ENCODE peak calls at places on chromosome 10, in four cellular contexts. U is H9, H is IMR-90, J is H1. G is an unnamed sample. For H3K4me1, the result is how much of the 10 kb centered on the place peaks cover.

GRCh38 chr10:93541402-93542357 is 24.8 kb upstream of the FFAR4 start:
- DNase-seq in U (peak), H (peak), J (no peak), G (peak)

GRCh38 chr10:125538947-125539649 is 143.9 kb downstream of the TEX36 start:
- DNase-seq in U (no peak), H (no peak), J (no peak), G (no peak)

GRCh38 chr10:70380350-70381135 is 1.9 kb downstream of the LRRC20 start:
- DNase-seq in U (no peak), H (no peak), J (no peak), G (no peak)

GRCh38 chr10:59838390-59838789 is 68.0 kb downstream of the CCDC6 start:
- DNase-seq in U (no peak), H (no peak), J (no peak), G (no peak)

GRCh38 chr10:86186633-86187032 is 180.0 kb downstream of the GRID1 start:
- DNase-seq in U (no peak), H (no peak), J (no peak), G (no peak)

GRCh38 chr10:61942997-61943457 is 41.5 kb downstream of the ARID5B start:
- DNase-seq in U (no peak), H (peak), J (no peak), G (peak)

GRCh38 chr10:37379991-37380390 is 254.6 kb downstream of the ANKRD30A start:
- DNase-seq in U (no peak), H (no peak), J (no peak), G (no peak)

GRCh38 chr10:99748823-99749451 is 16.9 kb downstream of the CUTC start:
- DNase-seq in U (no peak), H (peak), J (no peak), G (no peak)

GRCh38 chr10:100828744-100829102 is 83.3 kb downstream of the PAX2 start:
- DNase-seq in U (no peak), H (no peak), J (no peak), G (peak)

GRCh38 chr10:63675171-63675570 is 154.0 kb downstream of the REEP3 start:
- DNase-seq in U (no peak), H (peak), J (no peak), G (no peak)

GRCh38 chr10:133124357-133125211 is 35.4 kb upstream of the KNDC1 start:
- DNase-seq in U (peak), H (no peak), J (no peak), G (peak)

GRCh38 chr10:69496352-69497234 is 45.3 kb downstream of the TSPAN15 start:
- DNase-seq in U (no peak), H (no peak), J (no peak), G (no peak)

GRCh38 chr10:59560161-59560560 is 149.5 kb downstream of the SLC16A9 start:
- DNase-seq in U (no peak), H (no peak), J (no peak), G (no peak)

GRCh38 chr10:20265146-20265545 is 448.9 kb downstream of the PLXDC2 start:
- DNase-seq in U (no peak), H (peak), J (no peak), G (no peak)

GRCh38 chr10:29991382-29991781 is 68.0 kb downstream of the JCAD start:
- DNase-seq in U (no peak), H (no peak), J (no peak), G (no peak)

GRCh38 chr10:112242769-112243168 is 40.4 kb upstream of the TECTB start:
- DNase-seq in U (no peak), H (no peak), J (no peak), G (no peak)

GRCh38 chr10:71641986-71642385 is 77.6 kb downstream of the C10orf105 start:
- DNase-seq in U (no peak), H (no peak), J (no peak), G (no peak)

GRCh38 chr10:60414877-60415585 is 25.4 kb upstream of the ANK3 start:
- DNase-seq in U (peak), H (peak), J (no peak), G (peak)

GRCh38 chr10:5643356-5643755 is 23.0 kb downstream of the ASB13 start:
- DNase-seq in U (no peak), H (no peak), J (no peak), G (no peak)

GRCh38 chr10:47402681-47403301 is 18.7 kb upstream of the ZNF488 start:
- DNase-seq in U (peak), H (peak), J (peak), G (peak)

GRCh38 chr10:65570143-65571010 is 1355.5 kb upstream of the LRRTM3 start:
- DNase-seq in U (peak), H (peak), J (peak), G (peak)

GRCh38 chr10:79379512-79380124 is 32.3 kb downstream of the PPIF start:
- DNase-seq in U (peak), H (no peak), J (no peak), G (no peak)

GRCh38 chr10:62224606-62225005 is 44.0 kb downstream of the RTKN2 start:
- DNase-seq in U (no peak), H (peak), J (no peak), G (peak)

GRCh38 chr10:92142512-92142911 is 148.4 kb downstream of the CPEB3 start:
- DNase-seq in U (no peak), H (no peak), J (no peak), G (no peak)

GRCh38 chr10:116827214-116827671 is 22.1 kb upstream of the ENO4 start:
- DNase-seq in U (no peak), H (no peak), J (no peak), G (peak)

GRCh38 chr10:29200280-29200679 is 88.6 kb upstream of the LYZL1 start:
- DNase-seq in U (no peak), H (peak), J (no peak), G (no peak)

GRCh38 chr10:71725998-71726672 is 6.6 kb upstream of the C10orf105 start:
- DNase-seq in U (peak), H (peak), J (no peak), G (peak)

GRCh38 chr10:8967004-8967530 is 912.6 kb downstream of the GATA3 start:
- DNase-seq in U (no peak), H (no peak), J (no peak), G (no peak)

GRCh38 chr10:72099054-72099921 is 10.9 kb upstream of the SPOCK2 start:
- DNase-seq in U (no peak), H (peak), J (no peak), G (no peak)

GRCh38 chr10:4177826-4178225 is 392.8 kb upstream of the KLF6 start:
- DNase-seq in U (no peak), H (no peak), J (no peak), G (no peak)

GRCh38 chr10:47039558-47039905 is 128.3 kb downstream of the PTPN20 start:
- DNase-seq in U (no peak), H (no peak), J (no peak), G (no peak)

GRCh38 chr10:88793747-88794299 is 8.7 kb upstream of the LIPM start:
- DNase-seq in U (no peak), H (peak), J (no peak), G (no peak)

GRCh38 chr10:14476641-14477407 is 146.1 kb upstream of the FRMD4A start:
- DNase-seq in U (no peak), H (peak), J (no peak), G (peak)

GRCh38 chr10:73159038-73159648 is 8.7 kb downstream of the ECD start:
- DNase-seq in U (peak), H (peak), J (peak), G (peak)

GRCh38 chr10:84613336-84614021 is 285.1 kb downstream of the CCSER2 start:
- DNase-seq in U (peak), H (no peak), J (peak), G (peak)
- H3K56ac ChIP-seq in U (no peak), H (no peak), J (no peak), G (peak)

DNA sequence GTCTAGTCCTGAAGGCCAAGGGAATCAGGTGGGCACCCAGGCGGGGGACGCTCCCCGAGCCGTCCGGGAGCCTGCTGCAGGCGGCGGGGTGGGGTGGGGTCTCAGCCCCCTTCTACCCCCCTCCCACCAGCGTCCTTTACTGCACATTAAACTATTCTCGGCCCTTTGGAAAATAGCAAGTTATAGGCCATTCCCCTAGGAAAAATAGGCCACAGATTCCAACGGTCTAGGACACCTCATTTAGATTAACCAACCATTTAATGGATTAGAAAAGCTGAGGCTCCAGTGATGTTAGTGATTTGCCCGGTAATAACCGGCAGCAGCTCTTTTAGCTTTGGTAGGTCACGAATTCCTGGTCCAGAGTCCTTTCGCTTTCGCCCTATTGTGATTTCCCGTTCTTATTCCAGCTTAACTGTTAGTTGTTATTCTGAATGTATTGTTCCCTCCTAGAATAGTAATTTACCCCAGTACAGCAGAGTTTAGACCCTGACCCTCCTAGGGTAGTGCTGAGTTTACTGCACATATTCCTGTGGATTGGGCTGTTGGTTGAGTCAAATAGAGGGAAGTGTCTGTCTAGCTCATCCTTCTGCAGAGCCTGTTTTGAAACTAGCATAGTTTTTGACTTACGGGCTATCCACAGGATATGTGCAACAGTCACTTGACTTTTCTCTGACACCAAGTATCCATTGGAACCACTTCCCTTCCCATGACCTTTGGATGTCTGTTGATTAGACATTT is 721 bp downstream of the GSTO1 start:
- DNase-seq in U (no peak), H (peak), J (no peak), G (peak)
- H3K4ac ChIP-seq in U (no peak), H (peak), J (no peak), G (peak)

GRCh38 chr10:45466784-45467183 is 92.8 kb downstream of the ALOX5 start:
- DNase-seq in U (no peak), H (no peak), J (no peak), G (no peak)

GRCh38 chr10:45460235-45460878 is 86.3 kb downstream of the ALOX5 start:
- DNase-seq in U (no peak), H (no peak), J (no peak), G (no peak)

GRCh38 chr10:45461034-45461433 is 87.0 kb downstream of the ALOX5 start:
- DNase-seq in U (no peak), H (peak), J (no peak), G (no peak)

GRCh38 chr10:45464958-45465567 is 91.0 kb downstream of the ALOX5 start:
- DNase-seq in U (peak), H (peak), J (no peak), G (peak)

DNA sequence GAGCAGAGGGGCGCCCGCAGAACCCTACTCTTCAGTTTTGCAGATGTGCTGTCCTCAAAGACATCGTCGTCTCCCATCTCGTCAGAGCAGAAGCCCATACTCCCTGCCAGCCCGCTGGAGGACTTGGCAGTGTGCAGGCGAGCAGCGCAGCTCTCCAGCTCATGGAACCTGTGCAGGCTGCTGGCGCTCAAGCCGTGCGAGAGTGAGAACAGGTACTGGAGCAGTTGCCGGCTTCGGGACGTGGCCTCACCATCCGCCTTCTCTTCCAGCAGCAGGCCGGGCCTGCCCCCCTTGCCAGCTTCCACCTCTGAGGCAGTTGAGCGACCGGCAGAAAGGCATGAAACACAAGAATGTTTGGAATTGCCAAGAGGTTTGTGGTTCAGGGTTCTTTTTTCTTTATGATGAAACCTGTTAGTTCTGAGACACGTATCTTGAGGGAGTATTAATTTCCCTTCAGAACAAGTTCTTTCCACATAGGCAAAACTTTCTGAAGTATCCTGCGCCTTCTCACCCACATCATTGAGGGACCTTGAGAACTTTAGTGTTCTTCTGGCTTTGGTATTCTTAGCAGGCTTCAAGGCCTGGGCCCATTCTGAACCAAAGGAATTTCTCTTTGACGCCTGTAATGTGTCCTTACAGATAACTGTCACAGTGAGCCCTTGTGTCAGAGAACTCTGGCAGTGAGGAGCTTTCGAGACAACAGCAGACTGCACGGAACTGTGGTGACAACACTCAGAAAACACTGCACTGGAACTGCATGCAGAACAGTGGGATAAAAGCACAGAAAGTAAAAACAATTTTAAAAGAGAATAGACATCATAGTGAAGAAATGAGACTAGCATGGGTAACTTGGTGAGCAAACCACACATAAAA is 89.5 kb downstream of the ALOX5 start:
- DNase-seq in U (no peak), H (peak), J (no peak), G (no peak)
- H3K4me1 ChIP-seq in U (under half), H (under half), J (under half), G (under half)

GRCh38 chr10:24965051-24965450 is 12.6 kb upstream of the PRTFDC1 start:
- DNase-seq in U (no peak), H (no peak), J (no peak), G (no peak)

GRCh38 chr10:24966962-24967361 is 14.6 kb upstream of the PRTFDC1 start:
- DNase-seq in U (no peak), H (no peak), J (no peak), G (no peak)

GRCh38 chr10:24963646-24964045 is 11.2 kb upstream of the PRTFDC1 start:
- DNase-seq in U (no peak), H (no peak), J (no peak), G (no peak)

GRCh38 chr10:24961582-24961981 is 9.2 kb upstream of the PRTFDC1 start:
- DNase-seq in U (no peak), H (no peak), J (no peak), G (no peak)

DNA sequence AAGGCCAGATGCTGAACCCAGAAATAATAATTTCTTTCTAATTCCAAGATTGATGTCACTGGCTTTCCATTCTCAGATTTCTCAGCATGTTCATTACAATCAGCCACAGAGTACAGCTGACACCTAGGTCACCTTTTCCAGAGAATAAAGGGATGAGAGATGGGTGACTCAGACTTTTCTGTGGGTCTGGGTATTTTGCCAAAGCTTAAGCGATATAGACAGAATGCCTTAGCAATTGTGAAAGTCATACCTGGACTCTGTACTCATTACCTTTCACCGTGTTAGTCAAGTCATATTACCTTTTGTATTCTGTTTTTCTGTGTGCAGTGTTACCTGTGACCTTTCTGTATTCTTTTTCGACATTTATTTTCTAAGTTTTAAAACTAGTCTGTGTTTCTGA is 10.6 kb upstream of the PRTFDC1 start:
- DNase-seq in U (no peak), H (peak), J (no peak), G (no peak)
- H3K56ac ChIP-seq in U (no peak), H (no peak), J (no peak), G (no peak)

GRCh38 chr10:102777696-102778530 is 34.2 kb downstream of the WBP1L start:
- DNase-seq in U (peak), H (no peak), J (no peak), G (peak)
- H3K4ac ChIP-seq in U (no peak), H (no peak), J (no peak), G (peak)

GRCh38 chr10:96667401-96667800 is 52.9 kb downstream of the PIK3AP1 start:
- DNase-seq in U (no peak), H (peak), J (no peak), G (no peak)
- H3K4me1 ChIP-seq in U (under half), H (under half), J (under half), G (under half)

GRCh38 chr10:35011771-35012191 is 78.4 kb downstream of the CUL2 start:
- DNase-seq in U (no peak), H (peak), J (no peak), G (no peak)

GRCh38 chr10:35019037-35019794 is 70.9 kb downstream of the CUL2 start:
- DNase-seq in U (no peak), H (no peak), J (no peak), G (no peak)

GRCh38 chr10:35012781-35013180 is 77.4 kb downstream of the CUL2 start:
- DNase-seq in U (peak), H (no peak), J (no peak), G (peak)

GRCh38 chr10:35017608-35018007 is 72.5 kb downstream of the CUL2 start:
- DNase-seq in U (no peak), H (no peak), J (no peak), G (no peak)

DNA sequence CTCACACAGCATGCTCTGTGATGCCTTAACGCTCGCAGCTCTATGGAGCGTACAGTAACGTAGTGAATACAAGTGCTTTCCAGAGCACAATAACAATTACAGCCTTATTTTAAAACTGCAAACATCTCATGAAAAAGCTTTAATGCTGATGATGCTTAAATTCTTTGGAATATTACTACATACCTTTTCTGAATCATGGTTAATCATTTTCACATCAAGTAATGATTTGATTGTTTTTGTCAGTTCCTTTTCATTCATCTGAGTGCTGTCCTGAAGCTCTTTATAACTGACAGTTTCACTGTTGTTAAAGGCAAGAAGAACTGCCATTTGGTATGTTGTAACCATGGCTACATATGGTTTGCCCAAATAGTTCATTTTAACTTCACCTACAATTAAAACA is 74.1 kb downstream of the CUL2 start:
- DNase-seq in U (no peak), H (no peak), J (no peak), G (no peak)
- H3K56ac ChIP-seq in U (no peak), H (no peak), J (no peak), G (no peak)

GRCh38 chr10:34651381-34651780 is 163.7 kb downstream of the PARD3 start:
- DNase-seq in U (no peak), H (no peak), J (no peak), G (no peak)

GRCh38 chr10:34649385-34649784 is 165.7 kb downstream of the PARD3 start:
- DNase-seq in U (no peak), H (peak), J (no peak), G (no peak)

GRCh38 chr10:34651796-34652195 is 163.3 kb downstream of the PARD3 start:
- DNase-seq in U (no peak), H (no peak), J (no peak), G (peak)

GRCh38 chr10:34648919-34649318 is 166.2 kb downstream of the PARD3 start:
- DNase-seq in U (no peak), H (no peak), J (no peak), G (peak)

GRCh38 chr10:34650156-34650555 is 164.9 kb downstream of the PARD3 start:
- DNase-seq in U (no peak), H (no peak), J (no peak), G (no peak)
- H3K4ac ChIP-seq in U (no peak), H (no peak), J (no peak), G (no peak)